ENCODE peak calls at places on chromosomes 4 and X, in nine cellular contexts. M, O, U, R, B, V, W, J and D are unnamed samples.

GRCh38 chr4:25536577-25537325 is 118.9 kb upstream of the SLC34A2 start:
- DNase-seq in R (no peak), J (no peak), O (no peak), B (no peak), W (no peak), M (no peak), V (no peak), U (no peak), D (no peak)

GRCh38 chrX:42149786-42150185 is 226.4 kb upstream of the CASK start:
- DNase-seq in B (no peak), V (no peak), M (peak; percentile 13), J (no peak), R (no peak), U (no peak), W (no peak), O (no peak), D (no peak)

GRCh38 chr4:113358784-113359183 is 309.3 kb downstream of the ANK2 start:
- DNase-seq in O (no peak), M (no peak), R (no peak), U (no peak), B (no peak), W (peak; percentile 35), V (no peak), J (no peak), D (no peak)

GRCh38 chrX:148854351-148854750 is 353.9 kb downstream of the AFF2 start:
- DNase-seq in V (peak; percentile 63), W (no peak), U (peak; percentile 79), B (no peak), R (no peak), J (no peak), O (no peak), M (no peak), D (no peak)

GRCh38 chr4:24922416-24922815 is 9.6 kb upstream of the CCDC149 start:
- DNase-seq in B (no peak), V (no peak), R (no peak), M (no peak), O (no peak), W (no peak), U (no peak), J (no peak), D (no peak)

GRCh38 chr4:55393461-55394320 is 2.1 kb upstream of the TMEM165 start:
- DNase-seq in M (no peak), R (no peak), U (no peak), B (no peak), O (peak; percentile 19), W (peak; percentile 90), J (no peak), V (no peak), D (no peak)

GRCh38 chr4:102477657-102478056 is 23.5 kb upstream of the NFKB1 start:
- DNase-seq in O (no peak), U (no peak), W (peak; percentile 30), B (no peak), J (no peak), M (no peak), V (no peak), R (no peak), D (no peak)

GRCh38 chr4:122012735-122013134 is 60.9 kb upstream of the TRPC3 start:
- DNase-seq in M (no peak), B (no peak), R (no peak), O (no peak), U (no peak), V (no peak), J (no peak), W (no peak), D (no peak)

GRCh38 chr4:132956951-132957350 is 192.1 kb upstream of the PCDH10 start:
- DNase-seq in B (no peak), V (no peak), U (no peak), W (no peak), M (no peak), O (no peak), R (no peak), J (no peak), D (no peak)

GRCh38 chr4:37531156-37531555 is 155.0 kb downstream of the RELL1 start:
- DNase-seq in V (no peak), U (no peak), O (no peak), R (no peak), M (no peak), W (peak; percentile 6), B (no peak), J (no peak), D (no peak)

GRCh38 chr4:101200561-101200960 is 146.8 kb downstream of the PPP3CA start:
- DNase-seq in B (no peak), O (no peak), M (no peak), U (no peak), R (no peak), J (peak; percentile 60), W (peak; percentile 85), V (peak; percentile 64), D (no peak)